ENCODE peak calls at places on chromosomes 2 and 18, in five cellular contexts. F is endothelial cell, T is right lobe of liver, A is HepG2, P is progenitor cell of endocrine pancreas. H is an unnamed sample.

GRCh38 chr2:157321514-157321913 is 4.1 kb downstream of the ERMN start:
- DNase-seq in F (no peak), T (no peak), A (no peak), P (no peak), H (no peak)

GRCh38 chr2:10079931-10080535 is at the start of gene CYS1:
- DNase-seq in F (peak), T (no peak), A (no peak), P (peak), H (no peak)

GRCh38 chr2:215856080-215856479 is 157.3 kb downstream of the MREG start:
- DNase-seq in F (no peak), T (no peak), A (no peak), P (no peak), H (no peak)

GRCh38 chr2:170648037-170648436 is 67.1 kb upstream of the SP5 start:
- DNase-seq in F (no peak), T (no peak), A (no peak), P (no peak), H (no peak)

GRCh38 chr2:237143676-237144440 is 58.2 kb downstream of the COPS8 start:
- DNase-seq in F (no peak), T (no peak), A (no peak), P (no peak), H (no peak)

GRCh38 chr2:225233234-225233633 is 166.3 kb upstream of the NYAP2 start:
- DNase-seq in F (no peak), T (no peak), A (no peak), P (no peak), H (no peak)

GRCh38 chr18:415627-416612 is 84.6 kb downstream of the COLEC12 start:
- DNase-seq in F (no peak), T (no peak), A (no peak), P (no peak), H (no peak)

GRCh38 chr18:54739476-54739875 is 88.8 kb upstream of the RAB27B start:
- DNase-seq in F (no peak), T (no peak), A (no peak), P (no peak), H (no peak)

GRCh38 chr2:136505462-136505861 is 259.9 kb upstream of the THSD7B start:
- DNase-seq in F (no peak), T (no peak), A (no peak), P (no peak), H (no peak)

GRCh38 chr2:241399941-241400922 is 44.1 kb downstream of the FARP2 start:
- DNase-seq in F (no peak), T (peak), A (peak), P (no peak), H (no peak)

GRCh38 chr18:24868760-24869237 is 408.4 kb downstream of the HRH4 start:
- DNase-seq in F (no peak), T (no peak), A (no peak), P (no peak), H (no peak)

GRCh38 chr18:26546875-26547301 is 1.5 kb downstream of the KCTD1 start:
- DNase-seq in F (no peak), T (no peak), A (no peak), P (no peak), H (no peak)

GRCh38 chr2:32008811-32009478 is 1.9 kb downstream of the MEMO1 start:
- DNase-seq in F (no peak), T (no peak), A (peak), P (no peak), H (no peak)

GRCh38 chr18:37440206-37440605 is 125.4 kb downstream of the CELF4 start:
- DNase-seq in F (no peak), T (no peak), A (no peak), P (no peak), H (no peak)

DNA sequence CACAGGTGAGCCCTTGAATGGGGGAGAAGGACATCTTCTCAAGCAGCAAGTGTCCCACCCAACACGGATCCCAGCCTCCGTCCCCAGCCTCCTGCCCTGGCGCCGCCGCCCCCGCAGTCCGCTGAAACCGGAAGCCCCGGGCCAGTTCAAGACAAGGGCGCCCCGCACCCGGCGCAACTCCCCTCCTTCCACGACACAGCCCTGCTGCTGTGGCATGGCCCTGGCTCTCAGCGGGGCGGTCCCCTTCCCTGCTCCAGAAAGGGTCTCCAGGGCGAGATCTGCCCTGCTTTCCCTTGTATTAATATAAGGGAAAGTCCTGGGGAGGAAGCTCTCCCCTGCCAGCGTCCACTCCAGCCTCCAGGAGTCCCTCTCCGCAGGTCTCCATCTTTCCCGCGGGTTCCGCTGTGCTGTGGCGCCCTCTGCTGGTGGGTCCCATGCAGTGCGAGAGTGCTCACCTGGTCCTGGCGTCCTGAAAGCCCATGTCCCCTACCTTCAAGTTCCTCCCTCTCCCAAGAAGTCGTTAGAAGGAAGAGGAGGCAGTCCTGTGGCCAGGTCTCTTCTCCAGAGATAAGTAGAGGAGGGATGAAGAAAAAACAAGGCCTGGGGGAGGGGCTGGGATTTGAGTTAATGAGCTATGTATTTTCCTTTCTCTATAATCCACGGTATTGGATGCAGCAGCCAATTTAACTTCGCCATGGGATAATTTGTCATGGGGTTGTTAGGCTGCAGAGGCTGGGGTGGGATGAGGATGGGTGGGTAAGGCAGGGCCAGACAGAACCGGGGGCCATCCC is 176.0 kb downstream of the SMAD2 start:
- DNase-seq in F (peak), T (no peak), A (peak), P (peak), H (no peak)
- TF ChIP-seq CTCF in F (peak), T (peak), A (peak), P (peak), H (peak)

DNA sequence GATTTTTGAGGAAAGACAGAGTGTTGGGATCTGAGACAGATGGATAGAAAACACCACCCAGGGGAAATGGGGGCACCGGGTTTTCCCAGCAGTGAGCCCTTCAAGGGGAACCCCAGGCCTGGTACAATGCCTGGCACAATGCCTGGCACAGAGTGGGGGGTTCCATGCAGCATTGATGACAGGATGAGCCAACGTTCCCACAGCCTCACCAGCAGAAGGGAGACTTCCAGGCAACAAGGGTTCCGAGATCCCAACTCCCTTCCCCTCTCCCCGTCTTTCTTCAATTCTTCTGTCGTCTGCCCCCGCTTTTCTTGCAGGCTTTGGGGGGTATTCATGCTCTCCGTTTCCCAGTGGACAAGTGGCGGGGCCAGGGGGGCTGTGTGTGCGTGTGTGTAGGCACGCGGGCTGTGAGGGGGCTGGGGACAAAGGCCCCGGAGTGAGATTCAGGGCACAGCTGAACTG is 132.1 kb upstream of the HAAO start:
- DNase-seq in F (no peak), T (no peak), A (no peak), P (no peak), H (no peak)
- TF ChIP-seq CTCF in F (no peak), T (no peak), A (no peak), P (no peak), H (no peak)

DNA sequence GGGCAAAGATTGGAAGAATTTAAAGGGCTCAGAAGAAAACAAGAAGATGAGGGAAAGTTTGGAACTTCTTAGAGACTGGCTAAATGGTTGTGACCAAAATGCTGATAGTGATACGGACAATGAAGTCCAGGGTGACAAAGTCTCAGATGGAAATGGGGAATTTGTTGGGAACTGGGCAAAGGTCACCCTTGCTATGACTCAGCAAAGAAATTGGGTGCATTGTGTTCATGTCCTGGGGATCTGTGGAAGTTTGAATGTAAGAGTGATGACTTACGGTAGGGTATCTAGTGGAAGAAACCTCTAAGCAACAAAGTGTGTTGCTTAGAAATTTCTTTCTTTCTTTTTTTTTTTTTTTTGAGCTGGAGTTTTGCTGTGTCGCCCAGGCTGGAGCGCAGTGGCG is 6.0 kb upstream of the IL1A start:
- DNase-seq in F (no peak), T (no peak), A (peak), P (no peak), H (no peak)
- TF ChIP-seq CTCF in F (no peak), T (no peak), A (no peak), P (no peak), H (no peak)

GRCh38 chr2:104408266-104408665 is 445.6 kb upstream of the POU3F3 start:
- DNase-seq in F (no peak), T (no peak), A (no peak), P (no peak), H (no peak)

GRCh38 chr2:104415284-104415683 is 438.6 kb upstream of the POU3F3 start:
- DNase-seq in F (no peak), T (no peak), A (no peak), P (no peak), H (no peak)

GRCh38 chr2:104413890-104414289 is 440.0 kb upstream of the POU3F3 start:
- DNase-seq in F (no peak), T (no peak), A (peak), P (no peak), H (no peak)

GRCh38 chr2:104412384-104412783 is 441.5 kb upstream of the POU3F3 start:
- DNase-seq in F (peak), T (peak), A (peak), P (peak), H (no peak)
- TF ChIP-seq CTCF in F (peak), T (peak), A (peak), P (peak), H (peak)

DNA sequence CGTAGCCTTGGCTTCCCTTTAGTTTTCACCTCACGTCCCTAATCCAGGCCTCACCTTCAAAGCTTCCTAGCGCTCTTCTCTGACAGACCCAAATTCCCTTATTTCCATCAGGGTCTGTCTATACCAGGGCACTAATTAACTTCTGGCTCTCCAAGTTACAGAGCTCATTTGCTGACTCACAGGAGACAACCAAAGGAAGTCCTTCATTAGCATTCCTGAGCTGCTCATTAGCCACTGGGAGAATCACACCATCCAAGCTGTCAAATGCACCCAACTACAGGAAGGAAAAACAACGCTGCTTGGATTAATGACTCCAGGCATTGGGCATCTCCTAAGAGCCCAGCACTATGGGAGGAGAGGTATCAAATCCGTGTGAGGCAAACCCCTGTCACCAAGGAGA is 109.8 kb upstream of the ALK start:
- DNase-seq in F (no peak), T (no peak), A (no peak), P (no peak), H (no peak)
- TF ChIP-seq CTCF in F (no peak), T (no peak), A (no peak), P (no peak), H (no peak)

DNA sequence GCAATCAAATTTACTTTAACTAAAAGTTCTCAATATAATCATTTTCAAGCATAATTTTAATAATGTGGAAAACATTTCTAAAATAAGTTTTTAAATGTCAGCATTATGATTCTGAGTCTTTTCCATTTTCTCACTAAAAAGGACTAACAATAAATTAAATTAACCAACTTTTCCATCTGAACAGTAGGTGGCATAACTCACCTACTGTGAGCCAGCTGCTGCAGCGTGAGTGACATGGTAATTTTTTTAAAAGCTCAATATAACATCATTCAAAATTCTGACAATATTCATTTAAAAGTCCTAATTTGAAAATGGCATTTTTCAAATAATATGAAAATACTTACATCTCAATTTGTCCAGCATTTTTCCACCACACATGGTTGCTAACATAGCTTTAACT is 66.5 kb downstream of the DTNB start:
- DNase-seq in F (no peak), T (no peak), A (peak), P (no peak), H (no peak)
- TF ChIP-seq CTCF in F (peak), T (peak), A (peak), P (peak), H (peak)

GRCh38 chr2:45700407-45701013 is 49.0 kb downstream of the PRKCE start:
- DNase-seq in F (no peak), T (no peak), A (no peak), P (no peak), H (no peak)
- TF ChIP-seq CTCF in F (no peak), T (no peak), A (peak), P (no peak), H (no peak)

GRCh38 chr2:162932416-162932815 is 93.8 kb upstream of the KCNH7 start:
- DNase-seq in F (no peak), T (no peak), A (no peak), P (no peak), H (no peak)
- TF ChIP-seq CTCF in F (no peak), T (no peak), A (no peak), P (no peak), H (no peak)

GRCh38 chr2:43441195-43441594 is 154.6 kb downstream of the THADA start:
- DNase-seq in F (no peak), T (no peak), A (no peak), P (no peak), H (no peak)

GRCh38 chr2:43436431-43436830 is 159.4 kb downstream of the THADA start:
- DNase-seq in F (no peak), T (no peak), A (no peak), P (no peak), H (no peak)

GRCh38 chr2:43438858-43439655 is 156.8 kb downstream of the THADA start:
- DNase-seq in F (no peak), T (no peak), A (no peak), P (no peak), H (no peak)

GRCh38 chr2:43437363-43437762 is 158.5 kb downstream of the THADA start:
- DNase-seq in F (no peak), T (no peak), A (no peak), P (no peak), H (no peak)

DNA sequence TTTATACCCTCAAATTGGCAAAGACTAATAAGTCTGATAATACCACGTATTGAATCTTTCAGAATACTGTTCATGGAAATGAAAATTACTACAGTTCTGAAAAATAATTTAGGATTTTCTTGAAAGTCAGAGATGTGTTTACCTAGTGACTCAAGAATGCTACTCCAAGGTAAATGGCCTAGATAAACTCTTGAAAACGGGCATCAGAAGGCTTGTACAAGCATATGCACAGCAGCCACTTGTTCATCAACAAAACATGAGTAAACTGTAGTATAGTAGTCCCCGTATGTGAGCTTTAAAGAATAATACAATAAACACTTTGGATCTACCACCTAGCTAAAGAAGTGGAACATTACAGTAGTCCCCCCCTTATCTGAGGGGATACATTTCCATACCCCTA is 157.5 kb downstream of the THADA start:
- DNase-seq in F (no peak), T (no peak), A (no peak), P (no peak), H (no peak)
- TF ChIP-seq CTCF in F (no peak), T (no peak), A (no peak), P (no peak), H (no peak)